ENCODE peak calls at places on chromosome 11, in nine cellular contexts. One of them, this sample, is unnamed.

GRCh38 chr11:4539603-4540219 is 5.3 kb upstream of the OR52M1 start:
- DNase-seq in SK-N-SH: peak
- DNase-seq in lower lobe of right lung: peak
- DNase-seq in RWPE2: no peak
- DNase-seq in lung: peak
- DNase-seq in foreskin fibroblast: peak
- DNase-seq in MM.1S: peak
- DNase-seq in AG04450: peak
- DNase-seq in AG10803: peak
- DNase-seq in this sample: peak

GRCh38 chr11:10943968-10944367 is 86.1 kb upstream of the ZBED5 start:
- DNase-seq in SK-N-SH: no peak
- DNase-seq in MM.1S: no peak
- DNase-seq in AG10803: no peak
- DNase-seq in lung: no peak
- DNase-seq in AG04450: peak
- DNase-seq in lower lobe of right lung: no peak
- DNase-seq in RWPE2: no peak
- DNase-seq in foreskin fibroblast: peak
- DNase-seq in this sample: no peak

GRCh38 chr11:5123802-5124521 is 14.2 kb downstream of the OR52A5 start:
- DNase-seq in lower lobe of right lung: no peak
- DNase-seq in foreskin fibroblast: peak
- DNase-seq in lung: peak
- DNase-seq in AG04450: peak
- DNase-seq in MM.1S: peak
- DNase-seq in RWPE2: no peak
- DNase-seq in SK-N-SH: peak
- DNase-seq in AG10803: peak
- DNase-seq in this sample: peak

GRCh38 chr11:67465190-67465522 is 3.9 kb downstream of the TMEM134 start:
- DNase-seq in foreskin fibroblast: no peak
- DNase-seq in lower lobe of right lung: no peak
- DNase-seq in AG10803: no peak
- DNase-seq in MM.1S: no peak
- DNase-seq in AG04450: no peak
- DNase-seq in RWPE2: no peak
- DNase-seq in SK-N-SH: no peak
- DNase-seq in lung: no peak
- DNase-seq in this sample: no peak

GRCh38 chr11:134843020-134843419 is 431.0 kb upstream of the B3GAT1 start:
- DNase-seq in lung: no peak
- DNase-seq in AG10803: no peak
- DNase-seq in RWPE2: no peak
- DNase-seq in MM.1S: no peak
- DNase-seq in lower lobe of right lung: no peak
- DNase-seq in SK-N-SH: no peak
- DNase-seq in foreskin fibroblast: no peak
- DNase-seq in AG04450: no peak
- DNase-seq in this sample: no peak

GRCh38 chr11:93000511-93001476 is 31.3 kb downstream of the MTNR1B start:
- DNase-seq in AG04450: peak
- DNase-seq in lower lobe of right lung: no peak
- DNase-seq in lung: no peak
- DNase-seq in SK-N-SH: peak
- DNase-seq in RWPE2: no peak
- DNase-seq in foreskin fibroblast: peak
- DNase-seq in AG10803: peak
- DNase-seq in MM.1S: no peak
- DNase-seq in this sample: peak

GRCh38 chr11:75261902-75262361 is 21.4 kb downstream of the TPBGL start:
- DNase-seq in lung: no peak
- DNase-seq in AG04450: no peak
- DNase-seq in SK-N-SH: no peak
- DNase-seq in MM.1S: no peak
- DNase-seq in lower lobe of right lung: no peak
- DNase-seq in RWPE2: peak
- DNase-seq in foreskin fibroblast: no peak
- DNase-seq in AG10803: no peak
- DNase-seq in this sample: no peak

GRCh38 chr11:6599884-6600390 is 3.5 kb downstream of the RRP8 start:
- DNase-seq in lower lobe of right lung: no peak
- DNase-seq in SK-N-SH: no peak
- DNase-seq in MM.1S: no peak
- DNase-seq in lung: peak
- DNase-seq in AG10803: no peak
- DNase-seq in RWPE2: no peak
- DNase-seq in AG04450: no peak
- DNase-seq in foreskin fibroblast: no peak
- DNase-seq in this sample: no peak

GRCh38 chr11:118602331-118602730 is 5.1 kb upstream of the PHLDB1 start:
- DNase-seq in SK-N-SH: no peak
- DNase-seq in AG10803: no peak
- DNase-seq in lung: no peak
- DNase-seq in foreskin fibroblast: peak
- DNase-seq in MM.1S: no peak
- DNase-seq in lower lobe of right lung: no peak
- DNase-seq in AG04450: no peak
- DNase-seq in RWPE2: no peak
- DNase-seq in this sample: no peak

GRCh38 chr11:362642-363442 is 6.5 kb upstream of the B4GALNT4 start:
- DNase-seq in AG10803: no peak
- DNase-seq in foreskin fibroblast: no peak
- DNase-seq in MM.1S: no peak
- DNase-seq in lower lobe of right lung: no peak
- DNase-seq in lung: no peak
- DNase-seq in AG04450: no peak
- DNase-seq in RWPE2: no peak
- DNase-seq in SK-N-SH: no peak
- DNase-seq in this sample: no peak

GRCh38 chr11:27390959-27391326 is 27.9 kb upstream of the CCDC34 start:
- DNase-seq in foreskin fibroblast: peak
- DNase-seq in AG10803: peak
- DNase-seq in MM.1S: no peak
- DNase-seq in AG04450: no peak
- DNase-seq in RWPE2: no peak
- DNase-seq in lung: no peak
- DNase-seq in lower lobe of right lung: no peak
- DNase-seq in SK-N-SH: no peak
- DNase-seq in this sample: peak

GRCh38 chr11:79208126-79208525 is 232.7 kb downstream of the TENM4 start:
- DNase-seq in AG10803: no peak
- DNase-seq in foreskin fibroblast: no peak
- DNase-seq in RWPE2: no peak
- DNase-seq in SK-N-SH: no peak
- DNase-seq in MM.1S: no peak
- DNase-seq in lower lobe of right lung: no peak
- DNase-seq in lung: no peak
- DNase-seq in AG04450: no peak
- DNase-seq in this sample: no peak

DNA sequence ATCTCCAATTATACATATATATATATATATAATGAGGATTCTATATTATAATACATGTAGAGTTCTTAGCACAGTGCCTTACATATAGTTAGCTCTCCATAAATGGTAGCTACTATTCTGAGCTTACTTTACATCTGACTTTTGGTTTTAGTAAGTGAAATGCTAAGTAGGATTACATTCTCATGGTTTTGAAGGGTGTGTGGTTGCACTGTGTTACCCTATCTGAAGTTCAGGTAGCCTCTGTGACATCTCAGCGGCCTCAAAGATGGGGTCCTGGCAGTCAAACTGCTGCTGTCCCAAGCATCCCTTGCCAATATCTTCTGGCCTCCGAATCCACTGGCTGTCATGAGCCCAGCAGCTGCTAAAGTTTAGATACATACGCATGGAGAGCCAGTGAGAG is 34.8 kb downstream of the UBASH3B start:
- DNase-seq in lower lobe of right lung: no peak
- DNase-seq in RWPE2: no peak
- DNase-seq in SK-N-SH: no peak
- DNase-seq in MM.1S: no peak
- DNase-seq in foreskin fibroblast: no peak
- DNase-seq in AG10803: no peak
- DNase-seq in lung: no peak
- DNase-seq in AG04450: no peak
- DNase-seq in this sample: no peak
- H3K4me3 ChIP-seq in lower lobe of right lung: no peak
- H3K4me3 ChIP-seq in RWPE2: no peak
- H3K4me3 ChIP-seq in SK-N-SH: no peak
- H3K4me3 ChIP-seq in MM.1S: no peak
- H3K4me3 ChIP-seq in foreskin fibroblast: peak
- H3K4me3 ChIP-seq in AG10803: no peak
- H3K4me3 ChIP-seq in lung: no peak
- H3K4me3 ChIP-seq in AG04450: no peak
- H3K4me3 ChIP-seq in this sample: peak

GRCh38 chr11:66288138-66288865 is 641 bp downstream of the YIF1A start:
- DNase-seq in AG10803: no peak
- DNase-seq in lung: no peak
- DNase-seq in lower lobe of right lung: no peak
- DNase-seq in MM.1S: no peak
- DNase-seq in foreskin fibroblast: no peak
- DNase-seq in AG04450: no peak
- DNase-seq in RWPE2: no peak
- DNase-seq in SK-N-SH: peak
- DNase-seq in this sample: no peak

GRCh38 chr11:66287256-66288137 is 1.4 kb downstream of the YIF1A start:
- DNase-seq in MM.1S: no peak
- DNase-seq in AG04450: no peak
- DNase-seq in SK-N-SH: no peak
- DNase-seq in RWPE2: no peak
- DNase-seq in AG10803: no peak
- DNase-seq in lower lobe of right lung: no peak
- DNase-seq in foreskin fibroblast: no peak
- DNase-seq in lung: no peak
- DNase-seq in this sample: no peak

GRCh38 chr11:66290332-66290629 is 1.3 kb upstream of the YIF1A start:
- DNase-seq in RWPE2: no peak
- DNase-seq in lung: no peak
- DNase-seq in foreskin fibroblast: no peak
- DNase-seq in MM.1S: no peak
- DNase-seq in SK-N-SH: no peak
- DNase-seq in lower lobe of right lung: no peak
- DNase-seq in AG04450: no peak
- DNase-seq in AG10803: no peak
- DNase-seq in this sample: no peak

GRCh38 chr11:66289548-66290331 is 797 bp upstream of the YIF1A start:
- DNase-seq in lung: no peak
- DNase-seq in MM.1S: peak
- DNase-seq in AG04450: peak
- DNase-seq in RWPE2: peak
- DNase-seq in AG10803: no peak
- DNase-seq in foreskin fibroblast: peak
- DNase-seq in SK-N-SH: no peak
- DNase-seq in lower lobe of right lung: peak
- DNase-seq in this sample: peak

GRCh38 chr11:66288866-66289547 is at the start of gene YIF1A:
- DNase-seq in AG04450: peak
- DNase-seq in lung: peak
- DNase-seq in SK-N-SH: peak
- DNase-seq in foreskin fibroblast: peak
- DNase-seq in AG10803: peak
- DNase-seq in MM.1S: peak
- DNase-seq in RWPE2: peak
- DNase-seq in lower lobe of right lung: peak
- DNase-seq in this sample: peak
- TF ChIP-seq CTCF in AG04450: no peak
- TF ChIP-seq CTCF in lung: no peak
- TF ChIP-seq CTCF in SK-N-SH: no peak
- TF ChIP-seq CTCF in foreskin fibroblast: no peak
- TF ChIP-seq CTCF in AG10803: no peak
- TF ChIP-seq CTCF in MM.1S: no peak
- TF ChIP-seq CTCF in RWPE2: no peak
- TF ChIP-seq CTCF in lower lobe of right lung: no peak
- TF ChIP-seq CTCF in this sample: no peak

DNA sequence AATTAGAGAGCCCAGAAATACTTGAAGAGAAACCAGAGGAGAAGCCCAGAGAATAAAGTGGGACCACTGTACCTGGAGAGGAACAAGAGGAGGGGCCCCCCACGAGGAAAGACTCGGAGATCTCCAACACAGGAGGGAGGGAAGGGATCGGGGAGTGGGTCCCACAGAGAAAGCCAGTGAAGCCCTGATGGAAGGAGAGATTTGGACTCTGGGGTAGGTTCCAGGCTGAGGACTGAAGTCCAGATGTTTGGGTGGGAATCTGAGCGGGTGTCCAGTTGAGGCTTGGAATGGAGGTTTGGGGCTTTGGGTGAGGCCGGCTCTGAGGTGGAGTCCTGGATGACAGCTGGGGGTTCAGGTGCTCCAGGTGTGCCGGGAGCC is 32.7 kb downstream of the PDE2A start:
- DNase-seq in foreskin fibroblast: no peak
- DNase-seq in RWPE2: no peak
- DNase-seq in lower lobe of right lung: no peak
- DNase-seq in MM.1S: no peak
- DNase-seq in lung: no peak
- DNase-seq in AG04450: no peak
- DNase-seq in SK-N-SH: no peak
- DNase-seq in AG10803: no peak
- DNase-seq in this sample: no peak
- H3K4me3 ChIP-seq in foreskin fibroblast: no peak
- H3K4me3 ChIP-seq in RWPE2: no peak
- H3K4me3 ChIP-seq in lower lobe of right lung: peak
- H3K4me3 ChIP-seq in MM.1S: no peak
- H3K4me3 ChIP-seq in lung: peak
- H3K4me3 ChIP-seq in AG04450: no peak
- H3K4me3 ChIP-seq in SK-N-SH: peak
- H3K4me3 ChIP-seq in AG10803: no peak
- H3K4me3 ChIP-seq in this sample: no peak

GRCh38 chr11:16605971-16606783 is 132.3 kb upstream of the C11orf58 start:
- DNase-seq in AG10803: peak
- DNase-seq in RWPE2: peak
- DNase-seq in AG04450: peak
- DNase-seq in foreskin fibroblast: peak
- DNase-seq in MM.1S: peak
- DNase-seq in lower lobe of right lung: peak
- DNase-seq in lung: peak
- DNase-seq in SK-N-SH: peak
- DNase-seq in this sample: peak

GRCh38 chr11:16605440-16605970 is 132.9 kb upstream of the C11orf58 start:
- DNase-seq in lower lobe of right lung: no peak
- DNase-seq in foreskin fibroblast: peak
- DNase-seq in SK-N-SH: peak
- DNase-seq in MM.1S: peak
- DNase-seq in AG10803: no peak
- DNase-seq in AG04450: no peak
- DNase-seq in RWPE2: no peak
- DNase-seq in lung: no peak
- DNase-seq in this sample: no peak

GRCh38 chr11:16607675-16608644 is 130.5 kb upstream of the C11orf58 start:
- DNase-seq in lung: peak
- DNase-seq in SK-N-SH: peak
- DNase-seq in foreskin fibroblast: peak
- DNase-seq in lower lobe of right lung: peak
- DNase-seq in AG10803: peak
- DNase-seq in MM.1S: no peak
- DNase-seq in AG04450: peak
- DNase-seq in RWPE2: peak
- DNase-seq in this sample: no peak

GRCh38 chr11:16604784-16605439 is 133.5 kb upstream of the C11orf58 start:
- DNase-seq in lower lobe of right lung: peak
- DNase-seq in AG10803: peak
- DNase-seq in MM.1S: peak
- DNase-seq in foreskin fibroblast: peak
- DNase-seq in AG04450: no peak
- DNase-seq in RWPE2: peak
- DNase-seq in lung: peak
- DNase-seq in SK-N-SH: peak
- DNase-seq in this sample: no peak

GRCh38 chr11:16606784-16607674 is 131.4 kb upstream of the C11orf58 start:
- DNase-seq in MM.1S: no peak
- DNase-seq in RWPE2: peak
- DNase-seq in foreskin fibroblast: peak
- DNase-seq in lung: peak
- DNase-seq in AG04450: no peak
- DNase-seq in lower lobe of right lung: peak
- DNase-seq in AG10803: no peak
- DNase-seq in SK-N-SH: peak
- DNase-seq in this sample: no peak
- TF ChIP-seq CTCF in MM.1S: no peak
- TF ChIP-seq CTCF in RWPE2: no peak
- TF ChIP-seq CTCF in foreskin fibroblast: no peak
- TF ChIP-seq CTCF in lung: no peak
- TF ChIP-seq CTCF in AG04450: no peak
- TF ChIP-seq CTCF in lower lobe of right lung: no peak
- TF ChIP-seq CTCF in AG10803: no peak
- TF ChIP-seq CTCF in SK-N-SH: no peak
- TF ChIP-seq CTCF in this sample: no peak